ENCODE peak calls at places on chromosomes 4 and X, in ten cellular contexts. E, K, U, B, S, H, P, Q, X and R are unnamed samples.
A peak's percentile ranks its signal among the peaks of the same experiment; 100 is the strongest.

GRCh38 chrX:18549643-18550042 is 122.3 kb downstream of the RS1 start:
- DNase-seq in Q (no peak), H (no peak), U (no peak), P (no peak), E (no peak), K (no peak), X (no peak), B (peak; percentile 50), S (no peak), R (no peak)

GRCh38 chrX:76172325-76172887 is 456 bp upstream of the PBDC1 start:
- DNase-seq in H (no peak), Q (no peak), E (no peak), X (no peak), B (no peak), S (no peak), U (no peak), K (no peak), P (no peak), R (no peak)

GRCh38 chr4:165839615-165840333 is 33.3 kb upstream of the TLL1 start:
- DNase-seq in Q (no peak), S (no peak), H (no peak), E (no peak), B (no peak), X (no peak), K (no peak), U (peak; percentile 62), P (no peak), R (no peak)

GRCh38 chr4:4755306-4755705 is 104.2 kb upstream of the MSX1 start:
- DNase-seq in Q (no peak), P (no peak), E (no peak), S (no peak), X (no peak), K (no peak), B (no peak), H (no peak), U (no peak), R (no peak)

GRCh38 chr4:54593795-54594194 is 64.0 kb upstream of the KIT start:
- DNase-seq in H (no peak), X (no peak), P (no peak), B (no peak), Q (no peak), U (no peak), E (no peak), K (no peak), S (no peak), R (no peak)

GRCh38 chrX:131441033-131441432 is 102.8 kb upstream of the OR13H1 start:
- DNase-seq in H (no peak), X (no peak), S (no peak), Q (no peak), U (no peak), K (no peak), E (peak; percentile 5), B (no peak), P (no peak), R (no peak)

GRCh38 chr4:54897590-54897989 is 227.8 kb downstream of the KDR start:
- DNase-seq in U (peak; percentile 37), E (no peak), K (no peak), B (no peak), P (no peak), H (peak; percentile 17), S (no peak), X (peak; percentile 51), Q (no peak), R (no peak)

GRCh38 chrX:39580043-39580442 is 517.7 kb downstream of the BCOR start:
- DNase-seq in U (no peak), H (no peak), Q (peak; percentile 19), P (no peak), S (no peak), E (no peak), X (no peak), B (no peak), K (no peak), R (no peak)

GRCh38 chrX:13235930-13236329 is 83.9 kb downstream of the ATXN3L start:
- DNase-seq in S (no peak), E (no peak), B (no peak), X (no peak), U (peak; percentile 36), H (no peak), P (no peak), K (no peak), Q (no peak), R (no peak)

GRCh38 chrX:74458738-74459137 is 37.4 kb downstream of the SLC16A2 start:
- DNase-seq in E (no peak), K (no peak), X (peak; percentile 69), B (no peak), P (peak; percentile 69), U (peak; percentile 1), S (no peak), Q (no peak), H (peak; percentile 62), R (peak; percentile 50)

GRCh38 chrX:71198066-71198465 is 25.0 kb upstream of the GJB1 start:
- DNase-seq in U (no peak), H (no peak), P (no peak), E (no peak), X (no peak), B (no peak), Q (no peak), K (no peak), S (no peak), R (no peak)

GRCh38 chrX:15674514-15674898 is 9.9 kb upstream of the CLTRN start:
- DNase-seq in K (peak; percentile 68), E (peak; percentile 87), B (no peak), X (no peak), U (no peak), S (peak; percentile 97), P (peak; percentile 87), Q (peak; percentile 99), H (peak; percentile 94), R (peak; percentile 85)

GRCh38 chrX:150693782-150694574 is 782 bp downstream of the MTMR1 start:
- DNase-seq in H (peak; percentile 52), K (no peak), Q (peak; percentile 75), S (peak; percentile 65), B (peak; percentile 78), X (peak; percentile 29), U (peak; percentile 35), E (peak; percentile 72), P (peak; percentile 56), R (no peak)

GRCh38 chrX:30181353-30181752 is 34.0 kb upstream of the MAGEB2 start:
- DNase-seq in Q (no peak), X (no peak), B (no peak), U (no peak), S (no peak), E (no peak), H (no peak), K (no peak), P (no peak), R (no peak)

GRCh38 chrX:136028383-136028984 is 43.2 kb downstream of the SLC9A6 start:
- DNase-seq in S (no peak), X (peak; percentile 72), B (no peak), K (no peak), U (peak; percentile 67), E (peak; percentile 8), P (peak; percentile 31), Q (no peak), H (peak; percentile 79), R (peak; percentile 17)

GRCh38 chrX:70769659-70770232 is 138.8 kb downstream of the TEX11 start:
- DNase-seq in K (no peak), S (no peak), Q (no peak), X (peak; percentile 19), U (peak; percentile 3), P (no peak), E (no peak), B (no peak), H (peak; percentile 14), R (no peak)

GRCh38 chr4:140163029-140163810 is 9.2 kb upstream of the MAML3 start:
- DNase-seq in H (peak; percentile 84), S (no peak), X (peak; percentile 85), P (no peak), B (no peak), E (no peak), U (peak; percentile 91), Q (no peak), K (no peak), R (no peak)

GRCh38 chr4:751676-752075 is 46.0 kb downstream of the PCGF3 start:
- DNase-seq in H (no peak), U (no peak), B (no peak), P (no peak), S (no peak), E (no peak), X (peak; percentile 46), K (no peak), Q (no peak), R (no peak)
- H3K4me3 ChIP-seq in H (no peak overlapping the region), U (no peak overlapping the region), B (no peak overlapping the region), P (no peak overlapping the region), S (no peak overlapping the region), E (no peak overlapping the region), X (no peak overlapping the region), K (no peak overlapping the region), Q (no peak overlapping the region), R (no peak overlapping the region)

DNA sequence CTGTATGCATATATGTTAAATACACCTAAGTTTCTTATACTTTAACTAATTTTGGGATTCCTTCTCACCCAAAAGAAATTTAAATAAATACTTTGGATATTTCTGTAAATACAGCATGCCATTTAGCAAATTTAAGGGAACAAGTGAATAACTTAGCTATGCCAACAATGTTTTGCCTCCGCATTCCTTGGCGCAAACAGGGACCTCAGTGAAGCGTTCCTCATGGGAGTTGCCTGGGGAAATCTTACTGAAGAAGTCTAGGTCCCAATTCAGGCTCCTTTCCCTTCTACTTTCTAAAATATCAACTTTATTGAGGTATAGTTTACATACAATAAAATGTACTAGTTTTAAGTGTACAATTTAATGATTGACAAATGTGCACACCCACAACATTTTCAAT is 25.0 kb downstream of the COL4A5 start:
- DNase-seq in P (no peak), U (no peak), E (no peak), H (peak; percentile 38), B (no peak), Q (no peak), X (peak; percentile 45), K (no peak), S (no peak), R (no peak)
- TF ChIP-seq CTCF in P (no peak), U (no peak), E (no peak), H (no peak), B (no peak), Q (no peak), X (no peak), K (no peak), S (no peak), R (no peak)

GRCh38 chr4:3271131-3271530 is 21.7 kb upstream of the RGS12 start:
- DNase-seq in Q (no peak), E (no peak), U (no peak), H (no peak), X (no peak), B (no peak), S (no peak), K (no peak), P (no peak), R (no peak)

GRCh38 chr4:3280466-3280865 is 12.4 kb upstream of the RGS12 start:
- DNase-seq in B (no peak), Q (no peak), E (no peak), S (no peak), K (no peak), H (no peak), X (no peak), P (no peak), U (no peak), R (no peak)

GRCh38 chr4:3276961-3277360 is 15.9 kb upstream of the RGS12 start:
- DNase-seq in X (peak; percentile 71), E (no peak), H (peak; percentile 55), B (no peak), U (no peak), P (no peak), Q (no peak), K (peak; percentile 32), S (no peak), R (no peak)
- H3K4me3 ChIP-seq in X (no peak overlapping the region), E (no peak overlapping the region), H (no peak overlapping the region), B (no peak overlapping the region), U (no peak overlapping the region), P (no peak overlapping the region), Q (no peak overlapping the region), K (no peak overlapping the region), S (no peak overlapping the region), R (no peak overlapping the region)

GRCh38 chr4:102299708-102300107 is 45.6 kb downstream of the SLC39A8 start:
- DNase-seq in H (peak; percentile 75), P (peak; percentile 23), Q (peak; percentile 8), K (no peak), S (no peak), X (peak; percentile 43), U (peak; percentile 37), E (peak; percentile 65), B (peak; percentile 85), R (peak; percentile 27)
- TF ChIP-seq CTCF in H (peak; percentile 84), P (peak; percentile 75), Q (peak; percentile 28), K (peak; percentile 61), S (peak; percentile 38), X (peak; percentile 83), U (peak; percentile 68), E (peak; percentile 81), B (peak; percentile 94), R (peak; percentile 90)